ENCODE peak calls at places on chromosome 18, in four cellular contexts. W is GM23338, U is DND-41, I is keratinocyte. K is an unnamed sample.

GRCh38 chr18:63963610-63964256 is 6.1 kb upstream of the SERPINB8 start:
- DNase-seq in I (no peak), U (peak), W (peak), K (peak)

GRCh38 chr18:54148151-54148550 is 76.3 kb downstream of the MBD2 start:
- DNase-seq in I (no peak), U (no peak), W (no peak), K (no peak)

GRCh38 chr18:67618061-67618460 is 101.5 kb upstream of the DSEL start:
- DNase-seq in U (no peak), W (no peak), I (no peak), K (no peak)

GRCh38 chr18:10010611-10011015 is 96.8 kb downstream of the VAPA start:
- DNase-seq in I (no peak), W (no peak), U (no peak), K (peak)

GRCh38 chr18:25076980-25077780 is 274.8 kb downstream of the ZNF521 start:
- DNase-seq in W (no peak), I (no peak), U (no peak), K (peak)

GRCh38 chr18:32175265-32175664 is 14.6 kb upstream of the MEP1B start:
- DNase-seq in U (no peak), W (no peak), I (no peak), K (no peak)

GRCh38 chr18:48263421-48263820 is 145.8 kb downstream of the ZBTB7C start:
- DNase-seq in U (no peak), W (no peak), I (no peak), K (no peak)

GRCh38 chr18:32372381-32373061 is 98.2 kb downstream of the GAREM1 start:
- DNase-seq in W (no peak), U (no peak), I (peak), K (peak)

GRCh38 chr18:902179-902718 is 2.4 kb upstream of the ADCYAP1 start:
- DNase-seq in I (no peak), W (peak), U (no peak), K (peak)

GRCh38 chr18:36296591-36297418 is 708 bp upstream of the FHOD3 start:
- DNase-seq in I (peak), U (no peak), W (peak), K (peak)
- TF ChIP-seq EZH2 in I (no peak), U (no peak), W (no peak), K (no peak)

GRCh38 chr18:6382968-6383367 is 31.7 kb downstream of the L3MBTL4 start:
- DNase-seq in U (no peak), W (peak), I (no peak), K (no peak)
- TF ChIP-seq CTCF in U (no peak), W (no peak), I (no peak), K (no peak)

DNA sequence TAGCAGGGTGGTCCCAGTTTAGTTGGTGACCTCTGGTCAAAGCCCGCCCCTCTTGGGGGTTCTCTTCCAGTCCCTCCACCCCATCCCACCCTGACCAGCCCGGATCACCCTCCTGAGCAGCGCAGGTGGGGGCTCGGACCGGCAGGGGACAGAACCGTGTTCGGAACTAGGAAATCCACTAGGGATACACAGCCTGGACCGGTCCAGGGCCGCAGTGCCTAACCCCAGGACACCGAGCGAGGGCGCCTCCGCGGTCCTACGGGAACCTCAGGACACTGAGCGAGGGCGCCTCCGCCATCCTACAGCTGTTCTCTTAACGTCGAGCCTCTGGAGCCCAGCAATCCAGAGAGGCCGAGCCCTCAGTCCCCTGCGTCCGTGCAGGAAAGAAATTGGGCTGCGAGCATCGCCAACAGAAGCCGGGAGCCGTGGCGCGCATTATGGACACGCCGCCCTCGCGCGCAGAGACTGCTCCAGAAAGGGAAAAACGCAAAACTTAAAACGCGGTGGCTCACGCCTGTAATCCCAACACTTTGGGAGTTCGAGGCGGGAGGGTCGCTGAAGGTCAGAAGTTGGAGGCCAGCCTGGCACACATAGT is 8.5 kb downstream of the RAX start:
- DNase-seq in I (no peak), W (peak), U (no peak), K (no peak)
- TF ChIP-seq EZH2 in I (no peak), W (peak), U (no peak), K (no peak)

GRCh38 chr18:79988079-79988924 is at the start of gene TXNL4A:
- DNase-seq in I (no peak), W (peak), U (peak), K (peak)
- TF ChIP-seq CTCF in I (no peak), W (peak), U (peak), K (peak)

DNA sequence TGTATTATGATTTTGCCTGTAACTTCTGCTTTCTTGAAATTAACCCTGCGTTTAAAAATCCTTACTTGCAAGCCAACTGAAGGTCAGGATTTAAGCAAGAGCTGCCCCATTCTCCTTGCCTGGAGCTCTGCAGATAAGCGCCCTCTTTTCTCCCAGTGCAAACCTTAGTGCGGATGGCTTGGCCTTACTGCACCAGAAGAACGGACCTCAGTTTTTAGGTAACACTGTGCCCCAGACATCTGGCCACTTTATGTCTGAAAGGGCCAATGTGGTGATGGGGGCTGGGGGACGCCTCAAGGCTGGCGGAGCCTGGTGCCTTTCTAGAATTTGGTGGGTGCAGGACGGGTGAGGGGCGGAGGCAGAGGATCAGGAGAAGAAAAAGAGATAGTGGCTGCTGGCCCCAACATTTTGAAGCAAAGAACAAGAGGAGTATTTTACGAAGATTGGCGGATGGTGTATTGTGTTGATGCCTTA is 718 bp upstream of the TNFRSF11A start:
- DNase-seq in U (no peak), I (no peak), W (peak), K (no peak)
- TF ChIP-seq EZH2 in U (no peak), I (peak), W (peak), K (no peak)

DNA sequence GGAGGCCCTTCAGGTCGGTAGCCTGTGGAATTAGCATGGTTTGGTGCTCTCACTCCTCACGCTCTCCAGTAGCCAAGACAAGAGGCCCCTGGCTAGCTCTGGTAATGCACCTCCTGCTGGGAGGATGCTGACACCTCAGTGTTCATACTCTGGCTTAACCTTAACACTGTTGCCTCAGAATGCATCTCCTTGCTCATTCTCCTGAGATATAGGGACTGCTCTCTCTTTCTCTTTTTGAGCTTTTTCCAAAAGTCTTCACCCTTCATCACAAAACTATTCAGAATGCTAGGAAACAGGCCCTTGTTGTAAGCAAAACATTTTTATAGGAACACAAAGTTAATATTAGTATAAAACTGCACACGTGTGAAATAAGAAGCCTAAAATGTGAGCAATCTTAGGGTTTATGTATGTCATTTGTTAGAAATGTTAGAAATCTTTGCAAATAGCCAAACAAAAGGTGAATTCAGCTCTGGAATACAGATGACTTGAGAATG is 17.3 kb upstream of the IMPA2 start:
- DNase-seq in I (no peak), U (no peak), W (peak), K (no peak)
- TF ChIP-seq CTCF in I (peak), U (no peak), W (peak), K (peak)

DNA sequence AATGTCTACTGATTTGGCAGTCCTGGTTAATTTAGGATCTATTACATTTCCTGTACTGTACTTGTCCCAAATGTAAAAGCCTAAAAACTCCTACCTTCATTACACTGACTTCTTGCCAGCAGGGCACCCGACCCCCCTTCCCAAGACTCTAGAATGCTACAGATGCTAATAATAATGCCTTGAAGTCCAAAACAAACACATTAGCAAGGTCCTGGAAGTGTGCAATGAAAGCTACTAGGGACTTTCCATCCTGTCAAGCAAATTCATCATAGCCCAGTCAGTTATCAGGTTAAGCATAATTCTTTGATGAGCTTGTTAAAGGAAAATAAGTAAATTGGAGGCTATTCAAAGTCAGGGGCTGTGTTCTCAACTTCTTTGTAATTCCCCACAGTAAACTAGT is 115.3 kb upstream of the RBBP8 start:
- DNase-seq in W (no peak), I (no peak), U (no peak), K (no peak)
- TF ChIP-seq EZH2 in W (no peak), I (no peak), U (no peak), K (no peak)

DNA sequence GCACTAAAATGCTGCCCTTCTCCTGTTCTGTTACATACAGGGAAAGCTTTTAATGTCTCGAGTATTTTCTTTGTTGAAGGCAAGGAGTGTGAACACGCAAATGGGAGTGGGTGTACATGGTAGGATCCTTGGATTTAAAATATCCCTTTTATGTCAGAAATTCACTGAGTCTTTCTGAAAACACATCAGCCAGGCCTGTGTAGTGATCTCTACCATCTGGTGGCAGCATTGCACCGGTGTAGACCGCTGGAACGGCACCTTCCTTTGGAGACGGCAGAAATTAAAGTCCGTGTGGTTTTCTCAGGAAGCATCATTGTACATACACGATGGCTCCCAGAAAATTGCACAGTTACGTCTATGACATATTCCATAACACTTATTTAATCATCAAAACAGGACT is 515.8 kb downstream of the GALR1 start:
- DNase-seq in W (peak), U (peak), I (no peak), K (peak)
- TF ChIP-seq CTCF in W (peak), U (peak), I (peak), K (peak)

K was measured in hepatocyte.